ENCODE peak calls at places on chromosomes 12 and 14, in seven cellular contexts. P is SK-N-SH, L is K562, J is GM12891, S is H1, G is GM12878, W is HepG2. D is an unnamed sample.

GRCh38 chr12:50790081-50790480 is 26.2 kb downstream of the ATF1 start:
- DNase-seq in P (no peak), L (no peak), J (no peak), S (no peak), G (no peak), W (no peak), D (no peak)

GRCh38 chr12:6199531-6200265 is 502 bp upstream of the CD9 start:
- DNase-seq in P (no peak), L (no peak), J (no peak), S (peak; percentile 79), G (no peak), W (no peak), D (no peak)

GRCh38 chr14:80095623-80096022 is 115.7 kb downstream of the DIO2 start:
- DNase-seq in P (no peak), L (no peak), J (no peak), S (no peak), G (no peak), W (no peak), D (no peak)

GRCh38 chr12:62562892-62563291 is 96.3 kb downstream of the MON2 start:
- DNase-seq in P (no peak), L (no peak), J (no peak), S (no peak), G (no peak), W (no peak), D (no peak)

GRCh38 chr12:100593490-100593889 is 20.0 kb downstream of the GAS2L3 start:
- DNase-seq in P (no peak), L (no peak), J (no peak), S (no peak), G (no peak), W (peak; percentile 65), D (no peak)

GRCh38 chr12:11779286-11779685 is 129.8 kb downstream of the ETV6 start:
- DNase-seq in P (no peak), L (no peak), J (no peak), S (no peak), G (peak; percentile 62), W (no peak), D (no peak)

GRCh38 chr12:21828779-21829178 is 54.3 kb upstream of the KCNJ8 start:
- DNase-seq in P (no peak), L (no peak), J (no peak), S (no peak), G (no peak), W (no peak), D (no peak)

GRCh38 chr14:23441076-23441475 is 5.6 kb upstream of the MYH7 start:
- DNase-seq in P (no peak), L (peak; percentile 27), J (no peak), S (no peak), G (no peak), W (no peak), D (no peak)

GRCh38 chr12:6943387-6943718 is 263 bp upstream of the RNU7-1 start:
- DNase-seq in P (peak; percentile 91), L (peak; percentile 90), J (peak; percentile 90), S (peak; percentile 72), G (no peak), W (peak; percentile 88), D (peak; percentile 91)

GRCh38 chr12:54879579-54879978 is 25.3 kb downstream of the MUCL1 start:
- DNase-seq in P (no peak), L (no peak), J (no peak), S (no peak), G (no peak), W (no peak), D (no peak)

GRCh38 chr14:102943454-102943853 is 21.0 kb downstream of the AMN start:
- DNase-seq in P (no peak), L (no peak), J (no peak), S (no peak), G (no peak), W (no peak), D (no peak)

GRCh38 chr14:99121027-99121875 is 150.7 kb downstream of the BCL11B start:
- DNase-seq in P (no peak), L (no peak), J (no peak), S (peak; percentile 42), G (no peak), W (no peak), D (no peak)

GRCh38 chr14:53956427-53957201 is at the start of gene BMP4:
- DNase-seq in P (peak; percentile 44), L (peak; percentile 32), J (no peak), S (peak; percentile 92), G (no peak), W (peak; percentile 82), D (no peak)

GRCh38 chr14:89899917-89900680 is 54.4 kb downstream of the EFCAB11 start:
- DNase-seq in P (peak; percentile 43), L (peak; percentile 3), J (peak; percentile 6), S (no peak), G (no peak), W (peak; percentile 13), D (no peak)

GRCh38 chr14:90402009-90402408 is 5.2 kb downstream of the CALM1 start:
- DNase-seq in P (no peak), L (no peak), J (no peak), S (no peak), G (no peak), W (no peak), D (no peak)

GRCh38 chr12:2544213-2544612 is 250.6 kb upstream of the FKBP4 start:
- DNase-seq in P (no peak), L (no peak), J (no peak), S (no peak), G (no peak), W (no peak), D (no peak)

GRCh38 chr14:65101631-65102440 is 481 bp downstream of the MAX start:
- DNase-seq in P (peak; percentile 57), L (no peak), J (no peak), S (peak; percentile 62), G (no peak), W (no peak), D (peak; percentile 23)

DNA sequence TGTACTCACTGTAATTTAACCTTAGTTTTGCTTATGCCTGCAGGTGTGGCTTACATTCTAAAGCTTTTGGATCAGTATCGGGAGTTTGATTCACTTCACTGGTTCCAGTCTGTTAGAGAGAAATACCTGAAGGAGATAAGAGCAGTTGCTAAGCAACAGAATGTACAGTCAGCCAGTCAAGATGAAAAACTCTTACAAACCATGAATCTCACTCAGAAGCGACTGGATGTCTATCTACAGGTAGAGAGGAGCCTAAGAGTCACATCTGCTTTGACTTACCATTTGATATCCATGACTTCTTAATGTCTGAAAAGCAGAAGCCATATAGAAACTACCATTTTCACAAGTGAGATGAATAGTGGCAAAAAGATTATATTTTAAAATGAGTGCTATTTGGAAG is 56.5 kb downstream of the WASHC4 start:
- DNase-seq in P (no peak), L (no peak), J (no peak), S (no peak), G (no peak), W (no peak), D (no peak)
- TF ChIP-seq TAF1 in P (no peak), L (no peak), J (no peak), S (no peak), G (no peak), W (no peak), D (no peak)

GRCh38 chr12:26880625-26881024 is 47.6 kb upstream of the ITPR2 start:
- DNase-seq in P (no peak), L (no peak), J (no peak), S (no peak), G (no peak), W (no peak), D (no peak)

GRCh38 chr12:26890784-26891183 is 47.0 kb downstream of the INTS13 start:
- DNase-seq in P (no peak), L (no peak), J (no peak), S (no peak), G (no peak), W (no peak), D (no peak)

DNA sequence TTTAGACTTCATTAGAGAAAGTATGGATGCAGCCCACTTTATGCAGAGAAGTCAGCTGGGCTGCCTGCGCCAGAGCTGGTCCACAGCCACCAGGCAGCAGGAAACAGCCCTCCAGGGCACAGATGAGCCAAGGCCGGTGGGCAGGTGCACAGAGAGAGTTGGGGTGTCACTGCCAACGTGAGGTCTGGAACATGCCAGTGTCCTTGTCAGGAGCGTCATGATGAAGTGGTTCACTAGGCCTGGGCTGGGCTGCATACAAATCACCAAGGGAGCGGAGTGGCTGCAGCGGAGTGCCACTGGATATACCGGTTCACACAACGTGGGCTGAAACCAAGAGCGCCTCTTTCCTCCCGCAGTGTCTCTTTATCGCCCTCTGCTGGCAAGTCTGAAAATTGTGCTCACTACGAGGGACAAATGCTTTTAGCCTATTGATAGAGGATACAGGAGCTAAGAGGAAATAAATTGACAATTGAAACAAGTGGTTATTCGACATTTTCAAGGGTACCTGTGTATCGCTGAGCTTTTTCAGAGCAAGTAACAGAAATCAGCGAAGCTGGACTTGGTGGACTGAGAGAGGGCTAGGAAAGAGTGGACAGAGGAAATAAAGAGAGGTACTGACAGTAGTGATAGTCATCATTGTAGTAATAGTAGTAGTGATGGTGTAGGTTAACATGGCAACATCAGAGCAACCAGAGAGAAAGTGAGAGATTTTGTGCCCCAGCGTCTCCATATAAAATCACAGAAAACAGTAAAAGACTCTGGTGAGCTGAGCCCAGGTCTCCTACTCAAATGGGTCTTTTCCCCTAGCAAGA is 52.0 kb upstream of the ITPR2 start:
- DNase-seq in P (peak; percentile 73), L (peak; percentile 70), J (peak; percentile 55), S (peak; percentile 92), G (peak; percentile 65), W (peak; percentile 78), D (peak; percentile 65)
- TF ChIP-seq POLR2AphosphoS5 in P (no peak), L (no peak), J (no peak), S (no peak), G (no peak), W (no peak), D (no peak)

GRCh38 chr14:81252278-81252677 is 31.5 kb upstream of the GTF2A1 start:
- DNase-seq in P (no peak), L (no peak), J (no peak), S (no peak), G (no peak), W (no peak), D (no peak)

GRCh38 chr14:81256289-81256960 is 35.7 kb upstream of the GTF2A1 start:
- DNase-seq in P (no peak), L (no peak), J (no peak), S (no peak), G (peak; percentile 7), W (no peak), D (no peak)
- TF ChIP-seq TAF1 in P (no peak), L (no peak), J (peak; percentile 15), S (no peak), G (no peak), W (no peak), D (no peak)

DNA sequence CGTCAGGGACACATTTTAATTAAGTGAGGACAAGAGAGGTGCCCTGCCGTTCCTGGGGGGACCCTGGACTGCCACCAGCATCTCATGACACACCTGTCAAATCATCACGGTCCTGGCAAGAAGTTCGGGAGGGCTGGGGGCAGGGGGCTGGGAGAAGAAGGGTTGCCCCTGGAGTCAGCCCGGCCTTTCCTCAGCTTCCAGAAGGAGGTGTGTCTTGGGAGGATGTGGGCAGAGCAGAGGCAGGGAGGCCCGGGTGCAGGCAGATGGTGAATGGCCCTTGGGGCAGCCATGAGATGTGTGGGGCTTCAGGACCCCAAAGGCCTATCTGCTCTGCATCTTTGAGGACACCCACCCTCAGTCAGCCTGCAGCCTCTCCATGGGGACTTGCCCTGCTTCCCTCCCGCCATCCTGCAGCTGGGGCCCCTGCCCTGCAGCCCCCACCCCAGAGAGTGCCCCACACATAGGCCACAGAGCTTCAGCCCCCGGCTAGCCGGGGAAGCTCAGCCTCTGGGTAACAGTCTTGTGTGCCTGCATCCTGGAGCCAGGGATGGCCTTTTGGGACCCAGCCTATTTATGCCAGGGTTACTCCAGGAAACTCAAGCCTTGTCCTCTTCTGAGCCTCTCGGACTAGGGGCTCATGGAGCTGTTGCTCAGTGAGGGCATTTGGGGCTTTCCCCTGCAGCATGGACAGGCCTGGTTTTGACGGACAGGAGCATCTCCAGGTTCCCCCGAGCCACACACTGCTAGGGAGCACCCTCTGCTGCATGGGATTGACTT is 178.5 kb downstream of the KIF26A start:
- DNase-seq in P (no peak), L (no peak), J (no peak), S (no peak), G (no peak), W (no peak), D (no peak)
- TF ChIP-seq POLR2AphosphoS5 in P (no peak), L (no peak), J (no peak), S (no peak), G (no peak), W (no peak), D (no peak)